ENCODE peak calls at places on chromosomes 7 and 10, in four cellular contexts. One of them, this sample, is unnamed.
A peak's percentile ranks its signal among the peaks of the same experiment; 100 is the strongest.

GRCh38 chr7:15086171-15086745 is 183.7 kb upstream of the DGKB start:
- DNase-seq in naive thymus-derived CD8-positive, alpha-beta T cell: no peak
- DNase-seq in AG10803: peak; percentile 61
- DNase-seq in NCI-H1092: no peak
- DNase-seq in this sample: no peak

GRCh38 chr10:61959814-61960213 is 58.3 kb downstream of the ARID5B start:
- DNase-seq in naive thymus-derived CD8-positive, alpha-beta T cell: no peak
- DNase-seq in AG10803: no peak
- DNase-seq in NCI-H1092: no peak
- DNase-seq in this sample: no peak

GRCh38 chr10:121891103-121891502 is 36.7 kb downstream of the ATE1 start:
- DNase-seq in naive thymus-derived CD8-positive, alpha-beta T cell: no peak
- DNase-seq in AG10803: no peak
- DNase-seq in NCI-H1092: no peak
- DNase-seq in this sample: no peak

GRCh38 chr10:65570143-65571010 is 1355.5 kb upstream of the LRRTM3 start:
- DNase-seq in naive thymus-derived CD8-positive, alpha-beta T cell: no peak
- DNase-seq in AG10803: peak; percentile 29
- DNase-seq in NCI-H1092: peak; percentile 27
- DNase-seq in this sample: no peak

GRCh38 chr10:61846370-61847031 is 55.0 kb upstream of the ARID5B start:
- DNase-seq in naive thymus-derived CD8-positive, alpha-beta T cell: no peak
- DNase-seq in AG10803: no peak
- DNase-seq in NCI-H1092: no peak
- DNase-seq in this sample: no peak

GRCh38 chr10:24197319-24197718 is 11.6 kb upstream of the KIAA1217 start:
- DNase-seq in naive thymus-derived CD8-positive, alpha-beta T cell: no peak
- DNase-seq in AG10803: no peak
- DNase-seq in NCI-H1092: no peak
- DNase-seq in this sample: no peak

GRCh38 chr7:90973146-90973545 is 291.1 kb upstream of the FZD1 start:
- DNase-seq in naive thymus-derived CD8-positive, alpha-beta T cell: no peak
- DNase-seq in AG10803: peak; percentile 53
- DNase-seq in NCI-H1092: no peak
- DNase-seq in this sample: no peak

GRCh38 chr10:3126741-3127342 is 45.7 kb downstream of the PITRM1 start:
- DNase-seq in naive thymus-derived CD8-positive, alpha-beta T cell: no peak
- DNase-seq in AG10803: no peak
- DNase-seq in NCI-H1092: peak; percentile 91
- DNase-seq in this sample: no peak

GRCh38 chr7:44461387-44461786 is 29.1 kb downstream of the NUDCD3 start:
- DNase-seq in naive thymus-derived CD8-positive, alpha-beta T cell: no peak
- DNase-seq in AG10803: peak; percentile 57
- DNase-seq in NCI-H1092: no peak
- DNase-seq in this sample: no peak

GRCh38 chr7:87151002-87151505 is 1.2 kb upstream of the DMTF1 start:
- DNase-seq in naive thymus-derived CD8-positive, alpha-beta T cell: no peak
- DNase-seq in AG10803: no peak
- DNase-seq in NCI-H1092: no peak
- DNase-seq in this sample: no peak

GRCh38 chr10:1163204-1163660 is 107.0 kb downstream of the WDR37 start:
- DNase-seq in naive thymus-derived CD8-positive, alpha-beta T cell: no peak
- DNase-seq in AG10803: no peak
- DNase-seq in NCI-H1092: no peak
- DNase-seq in this sample: no peak

GRCh38 chr10:128846927-128847326 is 620.1 kb upstream of the MGMT start:
- DNase-seq in naive thymus-derived CD8-positive, alpha-beta T cell: no peak
- DNase-seq in AG10803: no peak
- DNase-seq in NCI-H1092: no peak
- DNase-seq in this sample: no peak

GRCh38 chr10:106089855-106090254 is 1074.7 kb downstream of the SORCS1 start:
- DNase-seq in naive thymus-derived CD8-positive, alpha-beta T cell: no peak
- DNase-seq in AG10803: no peak
- DNase-seq in NCI-H1092: no peak
- DNase-seq in this sample: no peak

GRCh38 chr7:115124409-115124939 is 202.6 kb downstream of the MDFIC start:
- DNase-seq in naive thymus-derived CD8-positive, alpha-beta T cell: no peak
- DNase-seq in AG10803: no peak
- DNase-seq in NCI-H1092: no peak
- DNase-seq in this sample: no peak

This sample was measured in germinal center.